ENCODE peak calls at places on chromosomes 1 and 21, in five cellular contexts. U is sigmoid colon, H is SK-N-SH, S is transverse colon, E is K562. N is an unnamed sample.

GRCh38 chr1:43267818-43268425 is 1.9 kb upstream of the TMEM125 start:
- DNase-seq in H (no peak), S (no peak), E (no peak), U (no peak), N (no peak)

GRCh38 chr1:115874929-115875328 is 34.0 kb upstream of the NHLH2 start:
- DNase-seq in U (no peak), E (no peak), S (no peak), H (no peak), N (no peak)

GRCh38 chr1:91803133-91803532 is 82.8 kb downstream of the TGFBR3 start:
- DNase-seq in S (no peak), H (no peak), U (no peak), E (no peak), N (no peak)

GRCh38 chr1:153534933-153535663 is 693 bp downstream of the S100A6 start:
- DNase-seq in H (no peak), S (peak), U (peak), E (no peak), N (no peak)

GRCh38 chr21:26909972-26910371 is 56.9 kb downstream of the ADAMTS5 start:
- DNase-seq in H (no peak), S (no peak), E (no peak), U (no peak), N (peak)

GRCh38 chr1:42035205-42035829 is 116.6 kb upstream of the HIVEP3 start:
- DNase-seq in U (peak), S (no peak), E (peak), H (peak), N (peak)

GRCh38 chr1:156506450-156506849 is 5.9 kb upstream of the MEF2D start:
- DNase-seq in U (no peak), E (no peak), S (peak), H (no peak), N (no peak)

GRCh38 chr21:29376556-29376955 is 77.8 kb downstream of the BACH1 start:
- DNase-seq in U (peak), S (peak), H (no peak), E (peak), N (peak)

GRCh38 chr1:12204140-12204539 is 25.7 kb upstream of the VPS13D start:
- DNase-seq in U (no peak), E (no peak), S (no peak), H (no peak), N (no peak)

GRCh38 chr1:212229654-212230053 is 55.6 kb upstream of the PPP2R5A start:
- DNase-seq in H (no peak), U (no peak), S (no peak), E (peak), N (no peak)

GRCh38 chr1:236809133-236809532 is 14.0 kb downstream of the MTR start:
- DNase-seq in S (no peak), H (no peak), E (no peak), U (no peak), N (no peak)

GRCh38 chr1:196450143-196450911 is 157.9 kb downstream of the KCNT2 start:
- DNase-seq in E (no peak), U (no peak), H (no peak), S (no peak), N (peak)

GRCh38 chr1:39642796-39643195 is 3.4 kb upstream of the HEYL start:
- DNase-seq in H (no peak), U (no peak), E (no peak), S (no peak), N (no peak)

GRCh38 chr1:57017201-57017600 is 51.4 kb upstream of the C8B start:
- DNase-seq in E (no peak), H (no peak), U (no peak), S (no peak), N (peak)

GRCh38 chr21:42002421-42002958 is 7.7 kb downstream of the ZBTB21 start:
- DNase-seq in E (no peak), U (no peak), S (no peak), H (no peak), N (no peak)

GRCh38 chr1:179448429-179449149 is 82.8 kb downstream of the AXDND1 start:
- DNase-seq in U (no peak), E (no peak), H (no peak), S (no peak), N (peak)

GRCh38 chr1:86151427-86151826 is 5.1 kb downstream of the COL24A1 start:
- DNase-seq in H (no peak), S (no peak), U (no peak), E (no peak), N (no peak)

GRCh38 chr1:31405578-31406245 is 7.3 kb upstream of the SERINC2 start:
- DNase-seq in U (no peak), H (no peak), S (no peak), E (no peak), N (no peak)

GRCh38 chr1:110340207-110340468 is 961 bp downstream of the RBM15 start:
- DNase-seq in E (no peak), H (peak), U (peak), S (peak), N (no peak)

GRCh38 chr1:35536551-35537162 is 20.5 kb downstream of the KIAA0319L start:
- DNase-seq in U (no peak), E (no peak), S (no peak), H (no peak), N (no peak)

GRCh38 chr1:163055005-163055404 is 14.2 kb upstream of the RGS4 start:
- DNase-seq in E (no peak), S (no peak), U (no peak), H (no peak), N (no peak)

GRCh38 chr1:163056832-163057231 is 12.3 kb upstream of the RGS4 start:
- DNase-seq in S (no peak), E (no peak), H (no peak), U (no peak), N (no peak)

GRCh38 chr1:163060343-163061007 is 8.7 kb upstream of the RGS4 start:
- DNase-seq in E (no peak), U (no peak), S (no peak), H (no peak), N (no peak)

GRCh38 chr1:163054056-163054706 is 15.0 kb upstream of the RGS4 start:
- DNase-seq in U (no peak), S (no peak), H (no peak), E (no peak), N (no peak)

GRCh38 chr1:163055531-163055930 is 13.6 kb upstream of the RGS4 start:
- DNase-seq in H (no peak), S (no peak), E (no peak), U (no peak), N (no peak)
- TF ChIP-seq CTCF in H (no peak), S (no peak), E (no peak), U (no peak), N (no peak)

GRCh38 chr21:17370263-17370662 is 142.6 kb upstream of the CXADR start:
- DNase-seq in E (no peak), S (no peak), U (no peak), H (no peak), N (peak)
- TF ChIP-seq POLR2AphosphoS5 in E (no peak), S (no peak), U (no peak), H (no peak), N (no peak)

GRCh38 chr1:60978421-60979357 is 103.7 kb upstream of the NFIA start:
- DNase-seq in E (peak), U (no peak), H (peak), S (peak), N (peak)
- TF ChIP-seq CTCF in E (peak), U (peak), H (peak), S (peak), N (peak)

GRCh38 chr1:64348887-64349648 is 120.9 kb upstream of the CACHD1 start:
- DNase-seq in E (no peak), U (no peak), H (no peak), S (no peak), N (no peak)

GRCh38 chr1:64340361-64340760 is 129.6 kb upstream of the CACHD1 start:
- DNase-seq in H (no peak), E (no peak), U (no peak), S (no peak), N (no peak)

GRCh38 chr1:64337476-64337875 is 132.5 kb upstream of the CACHD1 start:
- DNase-seq in S (no peak), H (peak), U (no peak), E (no peak), N (no peak)

GRCh38 chr1:64348270-64348669 is 121.7 kb upstream of the CACHD1 start:
- DNase-seq in U (no peak), E (no peak), H (no peak), S (no peak), N (no peak)

DNA sequence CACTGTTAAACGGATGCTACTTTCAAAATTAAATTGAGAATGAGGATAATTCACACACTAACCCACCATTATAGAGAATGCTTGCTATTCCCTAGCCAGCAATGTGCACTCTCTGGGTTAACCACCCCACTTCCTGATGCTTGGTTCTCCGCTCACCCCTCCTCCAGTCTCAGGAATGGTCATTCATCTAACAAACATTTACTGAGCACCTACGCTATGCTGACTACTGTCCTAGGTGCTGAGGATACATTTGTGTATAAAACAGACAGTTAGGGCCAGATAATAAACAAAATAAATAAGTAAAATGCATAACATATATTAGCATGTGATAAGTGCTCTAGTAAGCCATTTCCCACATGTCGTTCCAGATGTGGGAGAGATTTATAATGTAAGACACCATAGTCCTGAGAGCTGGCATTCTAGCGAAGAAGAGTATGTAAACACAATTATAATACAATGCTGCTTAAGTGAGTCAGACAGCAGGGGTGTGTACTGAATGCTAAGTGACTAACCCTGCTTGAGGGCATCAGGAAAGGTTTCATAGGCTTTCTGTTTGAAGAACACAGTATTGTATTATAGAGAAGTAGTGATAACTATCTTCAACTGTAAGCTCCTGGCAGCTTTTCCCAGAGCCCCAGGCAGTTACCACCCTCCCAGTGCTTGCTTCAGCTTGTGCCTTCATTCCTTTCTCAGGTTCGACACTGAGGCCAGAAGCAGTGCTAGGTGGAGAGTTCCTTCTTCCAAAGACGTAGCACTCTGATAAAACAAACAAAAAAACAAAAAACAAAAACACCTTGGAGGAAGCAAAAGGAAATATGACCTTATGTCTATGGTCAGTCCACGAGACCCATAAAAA is 126.6 kb upstream of the CACHD1 start:
- DNase-seq in U (no peak), E (no peak), H (peak), S (no peak), N (no peak)
- TF ChIP-seq POLR2AphosphoS5 in U (no peak), E (no peak), H (no peak), S (no peak), N (no peak)

GRCh38 chr21:20040768-20041167 is 957.4 kb upstream of the NCAM2 start:
- DNase-seq in U (no peak), S (no peak), E (no peak), H (no peak), N (peak)
- TF ChIP-seq CTCF in U (no peak), S (no peak), E (no peak), H (no peak), N (peak)

GRCh38 chr1:185895208-185895900 is 161.2 kb downstream of the HMCN1 start:
- DNase-seq in E (no peak), S (no peak), U (no peak), H (no peak), N (no peak)
- TF ChIP-seq POLR2AphosphoS5 in E (no peak), S (no peak), U (no peak), H (no peak), N (no peak)

GRCh38 chr1:219876798-219877209 is 51.6 kb downstream of the SLC30A10 start:
- DNase-seq in U (no peak), E (peak), H (no peak), S (no peak), N (peak)
- TF ChIP-seq CTCF in U (no peak), E (peak), H (peak), S (no peak), N (peak)

GRCh38 chr1:183147735-183148134 is 38.3 kb upstream of the LAMC2 start:
- DNase-seq in E (no peak), U (no peak), S (no peak), H (no peak), N (no peak)
- TF ChIP-seq POLR2AphosphoS5 in E (no peak), U (no peak), S (no peak), H (no peak), N (no peak)

GRCh38 chr1:173628888-173629287 is 6.2 kb upstream of the TEX50 start:
- DNase-seq in E (no peak), H (no peak), S (no peak), U (no peak), N (peak)
- TF ChIP-seq CTCF in E (no peak), H (no peak), S (no peak), U (no peak), N (peak)

N was measured in GM23338.